ENCODE peak calls at places on chromosomes 3 and 15, in seven cellular contexts. S is ovary, L is Peyer's patch, P is gastrocnemius medialis, F is sigmoid colon, K is IMR-90, R is body of pancreas. D is an unnamed sample.

GRCh38 chr3:193452338-193452737 is 73.8 kb upstream of the ATP13A5 start:
- DNase-seq in S (no peak), L (no peak), P (no peak), F (no peak), K (no peak), R (no peak), D (no peak)

GRCh38 chr15:46848704-46849103 is 868.6 kb upstream of the SEMA6D start:
- DNase-seq in S (no peak), L (no peak), P (no peak), F (no peak), K (peak), R (no peak), D (no peak)

GRCh38 chr3:101036213-101036618 is 43.0 kb upstream of the ABI3BP start:
- DNase-seq in S (no peak), L (no peak), P (no peak), F (no peak), K (peak), R (peak), D (peak)

GRCh38 chr3:174858353-174858752 is 781 bp upstream of the NAALADL2 start:
- DNase-seq in S (no peak), L (no peak), P (no peak), F (no peak), K (no peak), R (no peak), D (no peak)

GRCh38 chr3:190048831-190049541 is 71.7 kb downstream of the P3H2 start:
- DNase-seq in S (no peak), L (no peak), P (no peak), F (no peak), K (peak), R (no peak), D (no peak)

GRCh38 chr15:95132774-95133173 is 901.4 kb downstream of the MCTP2 start:
- DNase-seq in S (no peak), L (no peak), P (no peak), F (no peak), K (peak), R (no peak), D (no peak)

GRCh38 chr3:131072845-131073244 is 46.2 kb downstream of the NEK11 start:
- DNase-seq in S (no peak), L (no peak), P (no peak), F (peak), K (peak), R (peak), D (no peak)

GRCh38 chr3:107356706-107357105 is 20.5 kb upstream of the CCDC54 start:
- DNase-seq in S (no peak), L (no peak), P (no peak), F (no peak), K (no peak), R (no peak), D (no peak)

GRCh38 chr15:62782100-62782791 is 260.3 kb upstream of the TPM1 start:
- DNase-seq in S (peak), L (peak), P (peak), F (peak), K (peak), R (peak), D (peak)

GRCh38 chr3:174430986-174431385 is 428.1 kb upstream of the NAALADL2 start:
- DNase-seq in S (no peak), L (no peak), P (no peak), F (no peak), K (no peak), R (no peak), D (no peak)

GRCh38 chr3:188559856-188560255 is 405.9 kb downstream of the LPP start:
- DNase-seq in S (no peak), L (no peak), P (no peak), F (no peak), K (no peak), R (no peak), D (no peak)

GRCh38 chr3:53236112-53236841 is 19.5 kb downstream of the TKT start:
- DNase-seq in S (peak), L (peak), P (peak), F (peak), K (peak), R (peak), D (peak)

GRCh38 chr3:42822828-42823227 is 13.6 kb downstream of the ACKR2 start:
- DNase-seq in S (no peak), L (no peak), P (no peak), F (no peak), K (peak), R (no peak), D (no peak)

GRCh38 chr15:88258021-88258641 is 1.6 kb upstream of the NTRK3 start:
- DNase-seq in S (no peak), L (no peak), P (no peak), F (no peak), K (no peak), R (peak), D (no peak)

GRCh38 chr15:63890617-63891016 is 56.9 kb upstream of the HERC1 start:
- DNase-seq in S (no peak), L (no peak), P (no peak), F (no peak), K (no peak), R (no peak), D (no peak)

GRCh38 chr15:90956551-90957104 is 1.9 kb downstream of the RCCD1 start:
- DNase-seq in S (peak), L (peak), P (peak), F (peak), K (peak), R (peak), D (peak)
- H3K27ac ChIP-seq in S (peak), L (peak), P (peak), F (peak), K (no peak), R (peak), D (peak)

DNA sequence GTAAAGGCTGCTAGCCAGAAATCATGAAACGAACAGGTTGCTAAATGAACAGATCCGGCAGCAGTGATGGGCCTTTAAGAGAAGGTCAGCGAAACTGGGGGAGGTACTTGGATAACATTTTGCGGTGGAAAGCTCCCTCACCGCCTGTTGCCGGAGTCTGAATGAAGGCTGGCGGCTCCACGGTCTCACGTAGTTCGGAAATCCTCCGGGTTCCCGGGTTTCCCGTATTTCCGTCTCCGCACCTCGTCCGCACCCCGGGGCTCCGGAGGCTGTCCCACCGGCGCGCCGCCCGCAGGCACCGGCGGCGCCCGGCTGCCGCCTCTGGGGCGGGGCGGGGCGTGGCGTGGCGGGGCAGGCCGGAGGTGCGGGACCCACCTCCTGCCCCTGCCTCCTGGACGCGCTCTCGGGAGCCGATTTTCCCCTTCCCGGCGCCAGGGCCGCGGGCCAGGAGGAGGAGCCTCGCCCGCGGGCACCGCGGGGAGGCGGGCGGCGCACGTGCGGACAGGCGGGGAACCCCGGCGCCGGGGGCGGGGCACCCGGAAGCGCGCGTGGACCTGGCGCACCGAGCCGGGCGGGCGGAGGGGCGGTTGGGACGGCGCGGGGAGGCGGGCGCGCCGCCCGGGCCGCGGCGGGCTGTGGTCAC is at the start of gene ZDHHC23:
- DNase-seq in S (peak), L (peak), P (peak), F (peak), K (peak), R (peak), D (peak)
- TF ChIP-seq POLR2A in S (no peak), L (no peak), P (no peak), F (no peak), K (no peak), R (no peak), D (no peak)

GRCh38 chr3:49121244-49121671 is 635 bp upstream of the USP19 start:
- DNase-seq in S (no peak), L (peak), P (no peak), F (no peak), K (no peak), R (no peak), D (no peak)

GRCh38 chr3:49120096-49120437 is 556 bp downstream of the USP19 start:
- DNase-seq in S (no peak), L (no peak), P (no peak), F (no peak), K (peak), R (no peak), D (no peak)

GRCh38 chr3:49120438-49121135 is at the start of gene USP19:
- DNase-seq in S (peak), L (peak), P (peak), F (peak), K (peak), R (peak), D (peak)

GRCh38 chr3:49119036-49119435 is 1.6 kb downstream of the USP19 start:
- DNase-seq in S (peak), L (no peak), P (no peak), F (no peak), K (no peak), R (no peak), D (no peak)

DNA sequence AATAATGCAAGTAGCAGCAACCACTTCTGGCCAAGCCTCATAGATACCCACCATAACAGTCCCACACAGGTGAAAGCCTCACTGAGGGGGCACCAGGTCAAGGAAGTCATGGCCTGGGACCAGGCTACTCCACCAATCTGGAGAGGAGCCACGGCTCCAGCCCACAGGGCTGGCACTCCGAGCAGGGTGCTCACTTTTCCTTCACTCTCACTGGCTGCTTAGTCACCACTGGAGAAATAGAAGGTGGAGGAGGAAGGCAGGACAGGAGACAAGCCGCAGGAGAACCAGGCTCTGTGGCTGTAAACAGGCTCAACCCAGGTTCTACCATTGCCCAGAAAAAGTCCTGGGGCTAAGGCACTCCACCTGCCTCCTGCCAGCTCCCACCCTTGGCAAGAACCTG is 1.2 kb downstream of the USP19 start:
- DNase-seq in S (no peak), L (no peak), P (no peak), F (no peak), K (peak), R (no peak), D (no peak)
- H3K27ac ChIP-seq in S (no peak), L (peak), P (peak), F (peak), K (peak), R (peak), D (peak)

GRCh38 chr3:148737104-148737525 is 39.4 kb downstream of the AGTR1 start:
- DNase-seq in S (no peak), L (no peak), P (no peak), F (no peak), K (peak), R (peak), D (no peak)

GRCh38 chr3:148741219-148741618 is 43.5 kb downstream of the AGTR1 start:
- DNase-seq in S (no peak), L (no peak), P (no peak), F (no peak), K (no peak), R (peak), D (no peak)

GRCh38 chr3:148736086-148736485 is 38.4 kb downstream of the AGTR1 start:
- DNase-seq in S (no peak), L (no peak), P (no peak), F (no peak), K (no peak), R (peak), D (no peak)

GRCh38 chr3:148742127-148742526 is 44.4 kb downstream of the AGTR1 start:
- DNase-seq in S (no peak), L (no peak), P (no peak), F (no peak), K (no peak), R (no peak), D (no peak)

DNA sequence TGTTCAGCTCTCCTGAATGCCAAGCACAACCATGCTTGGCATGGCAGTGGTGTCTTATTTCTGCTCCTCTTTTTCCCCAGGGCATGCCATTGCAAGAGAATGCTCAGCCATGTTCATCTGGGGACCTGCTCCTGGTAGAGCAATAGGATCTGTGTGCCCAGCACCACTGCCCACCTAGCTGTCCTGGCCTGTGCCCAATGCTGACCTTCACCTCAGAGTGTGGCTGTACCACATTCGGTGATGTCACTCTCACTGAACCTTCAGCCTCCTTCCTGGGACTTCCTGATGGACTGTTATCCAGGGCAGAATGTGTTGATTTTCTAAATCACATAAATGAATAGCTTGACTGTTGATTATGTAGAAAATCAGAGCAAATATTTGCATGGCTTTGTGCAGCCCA is 42.0 kb downstream of the AGTR1 start:
- DNase-seq in S (no peak), L (no peak), P (no peak), F (no peak), K (no peak), R (peak), D (no peak)
- TF ChIP-seq POLR2A in S (no peak), L (no peak), P (no peak), F (no peak), K (no peak), R (no peak), D (no peak)

GRCh38 chr3:71779674-71780377 is 5.1 kb downstream of the PROK2 start:
- DNase-seq in S (no peak), L (no peak), P (no peak), F (no peak), K (no peak), R (no peak), D (no peak)

GRCh38 chr3:71778353-71778752 is 6.6 kb downstream of the PROK2 start:
- DNase-seq in S (no peak), L (no peak), P (no peak), F (no peak), K (no peak), R (no peak), D (no peak)

GRCh38 chr3:71784201-71784913 is 591 bp downstream of the PROK2 start:
- DNase-seq in S (no peak), L (no peak), P (no peak), F (no peak), K (no peak), R (no peak), D (no peak)

GRCh38 chr3:71776543-71776942 is 8.4 kb downstream of the PROK2 start:
- DNase-seq in S (no peak), L (no peak), P (no peak), F (no peak), K (no peak), R (no peak), D (no peak)

DNA sequence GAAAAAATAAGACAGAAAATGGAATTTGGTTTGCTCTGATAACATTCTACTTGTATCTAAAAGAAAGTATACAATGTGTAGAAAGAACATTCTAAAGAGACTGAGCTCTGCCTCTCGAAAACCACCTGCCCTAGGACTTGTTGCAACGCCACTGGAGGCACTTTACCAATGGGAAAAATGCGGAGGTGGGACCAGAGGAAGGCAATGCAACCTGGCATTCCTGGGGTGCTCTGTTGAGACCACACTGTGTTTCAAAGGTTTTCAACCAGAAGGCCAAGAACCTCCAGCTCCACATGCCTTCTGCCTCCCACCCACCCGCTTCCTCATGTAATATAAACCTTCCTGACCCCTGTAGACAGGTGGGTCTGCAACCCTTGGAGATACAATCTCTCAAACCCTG is 4.5 kb downstream of the PROK2 start:
- DNase-seq in S (no peak), L (no peak), P (no peak), F (no peak), K (no peak), R (no peak), D (no peak)
- H3K27ac ChIP-seq in S (no peak), L (no peak), P (no peak), F (no peak), K (no peak), R (no peak), D (no peak)

GRCh38 chr15:78299302-78300102 is at the start of gene SKIC8:
- DNase-seq in S (peak), L (peak), P (peak), F (peak), K (peak), R (peak), D (peak)
- TF ChIP-seq POLR2A in S (peak), L (peak), P (peak), F (peak), K (peak), R (peak), D (peak)

GRCh38 chr3:11007534-11007933 is 15.0 kb downstream of the SLC6A1 start:
- DNase-seq in S (no peak), L (no peak), P (no peak), F (no peak), K (no peak), R (no peak), D (no peak)

GRCh38 chr3:11009898-11010297 is 17.4 kb downstream of the SLC6A1 start:
- DNase-seq in S (no peak), L (no peak), P (no peak), F (no peak), K (no peak), R (no peak), D (no peak)

GRCh38 chr3:11010406-11011165 is 18.0 kb downstream of the SLC6A1 start:
- DNase-seq in S (no peak), L (no peak), P (no peak), F (no peak), K (no peak), R (no peak), D (no peak)

GRCh38 chr3:11005686-11006256 is 13.2 kb downstream of the SLC6A1 start:
- DNase-seq in S (no peak), L (no peak), P (no peak), F (no peak), K (peak), R (no peak), D (no peak)

GRCh38 chr3:11006986-11007385 is 14.4 kb downstream of the SLC6A1 start:
- DNase-seq in S (no peak), L (no peak), P (no peak), F (no peak), K (no peak), R (no peak), D (no peak)
- H3K27ac ChIP-seq in S (no peak), L (no peak), P (no peak), F (no peak), K (no peak), R (no peak), D (no peak)

GRCh38 chr15:77414781-77415442 is 5.0 kb downstream of the PEAK1 start:
- DNase-seq in S (no peak), L (no peak), P (no peak), F (no peak), K (no peak), R (no peak), D (no peak)
- TF ChIP-seq POLR2A in S (no peak), L (no peak), P (no peak), F (no peak), K (no peak), R (no peak), D (no peak)

GRCh38 chr3:58391156-58391865 is 42.3 kb downstream of the PDHB start:
- DNase-seq in S (no peak), L (no peak), P (no peak), F (no peak), K (peak), R (no peak), D (no peak)

GRCh38 chr3:58387650-58388546 is 45.7 kb downstream of the PDHB start:
- DNase-seq in S (no peak), L (no peak), P (no peak), F (no peak), K (no peak), R (no peak), D (no peak)

GRCh38 chr3:58394339-58394738 is 39.3 kb downstream of the PDHB start:
- DNase-seq in S (no peak), L (no peak), P (no peak), F (no peak), K (no peak), R (no peak), D (no peak)

GRCh38 chr3:58388550-58389061 is 45.0 kb downstream of the PDHB start:
- DNase-seq in S (no peak), L (no peak), P (no peak), F (no peak), K (peak), R (no peak), D (no peak)

GRCh38 chr3:58392191-58392590 is 41.4 kb downstream of the PDHB start:
- DNase-seq in S (no peak), L (no peak), P (no peak), F (no peak), K (no peak), R (no peak), D (no peak)
- H3K27ac ChIP-seq in S (no peak), L (peak), P (no peak), F (peak), K (no peak), R (no peak), D (no peak)

D was measured in tibial nerve.